ENCODE peak calls at places on chromosomes 11 and 22, in six cellular contexts. One of them, this sample, is unnamed.

GRCh38 chr11:130513132-130513531 is 64.7 kb downstream of the ADAMTS15 start:
- DNase-seq in WTC11: no peak
- DNase-seq in right lobe of liver: no peak
- DNase-seq in H9: no peak
- DNase-seq in AG09319: no peak
- DNase-seq in osteocyte: no peak
- DNase-seq in this sample: no peak

GRCh38 chr11:61552108-61552635 is 28.7 kb downstream of the SYT7 start:
- DNase-seq in AG09319: no peak
- DNase-seq in WTC11: no peak
- DNase-seq in right lobe of liver: no peak
- DNase-seq in osteocyte: no peak
- DNase-seq in H9: no peak
- DNase-seq in this sample: no peak

GRCh38 chr11:68690671-68691401 is 6.5 kb downstream of the GAL start:
- DNase-seq in WTC11: no peak
- DNase-seq in osteocyte: no peak
- DNase-seq in AG09319: no peak
- DNase-seq in right lobe of liver: no peak
- DNase-seq in H9: peak
- DNase-seq in this sample: peak

GRCh38 chr11:41449483-41450050 is 9.9 kb downstream of the LRRC4C start:
- DNase-seq in AG09319: no peak
- DNase-seq in H9: no peak
- DNase-seq in WTC11: no peak
- DNase-seq in osteocyte: no peak
- DNase-seq in right lobe of liver: no peak
- DNase-seq in this sample: no peak

GRCh38 chr22:46878549-46878948 is 116.1 kb downstream of the TBC1D22A start:
- DNase-seq in right lobe of liver: no peak
- DNase-seq in H9: no peak
- DNase-seq in osteocyte: no peak
- DNase-seq in WTC11: peak
- DNase-seq in AG09319: no peak
- DNase-seq in this sample: no peak

GRCh38 chr11:19978668-19979518 is 181.4 kb downstream of the DBX1 start:
- DNase-seq in WTC11: no peak
- DNase-seq in H9: no peak
- DNase-seq in AG09319: peak
- DNase-seq in right lobe of liver: no peak
- DNase-seq in osteocyte: no peak
- DNase-seq in this sample: peak

GRCh38 chr11:121890377-121890776 is 225.6 kb downstream of the BLID start:
- DNase-seq in AG09319: peak
- DNase-seq in osteocyte: no peak
- DNase-seq in WTC11: no peak
- DNase-seq in H9: no peak
- DNase-seq in right lobe of liver: no peak
- DNase-seq in this sample: peak

GRCh38 chr11:75858613-75859012 is 43.6 kb downstream of the UVRAG start:
- DNase-seq in osteocyte: no peak
- DNase-seq in right lobe of liver: no peak
- DNase-seq in WTC11: no peak
- DNase-seq in H9: no peak
- DNase-seq in AG09319: no peak
- DNase-seq in this sample: peak

GRCh38 chr22:23789638-23790037 is 2.9 kb downstream of the SMARCB1 start:
- DNase-seq in H9: no peak
- DNase-seq in osteocyte: no peak
- DNase-seq in right lobe of liver: no peak
- DNase-seq in AG09319: no peak
- DNase-seq in WTC11: no peak
- DNase-seq in this sample: no peak

GRCh38 chr11:79237676-79238075 is 203.2 kb downstream of the TENM4 start:
- DNase-seq in osteocyte: no peak
- DNase-seq in right lobe of liver: no peak
- DNase-seq in AG09319: peak
- DNase-seq in H9: no peak
- DNase-seq in WTC11: no peak
- DNase-seq in this sample: peak

GRCh38 chr11:61701298-61701993 is 21.3 kb downstream of the DAGLA start:
- DNase-seq in WTC11: peak
- DNase-seq in right lobe of liver: no peak
- DNase-seq in osteocyte: no peak
- DNase-seq in H9: peak
- DNase-seq in AG09319: no peak
- DNase-seq in this sample: peak

GRCh38 chr22:48091656-48092223 is 1329.3 kb downstream of the TBC1D22A start:
- DNase-seq in H9: no peak
- DNase-seq in right lobe of liver: peak
- DNase-seq in osteocyte: no peak
- DNase-seq in WTC11: no peak
- DNase-seq in AG09319: no peak
- DNase-seq in this sample: no peak

GRCh38 chr11:130085671-130086070 is 16.0 kb downstream of the APLP2 start:
- DNase-seq in H9: no peak
- DNase-seq in AG09319: no peak
- DNase-seq in WTC11: no peak
- DNase-seq in osteocyte: no peak
- DNase-seq in right lobe of liver: no peak
- DNase-seq in this sample: no peak

GRCh38 chr11:66619080-66619554 is 2.7 kb downstream of the RBM14 start:
- DNase-seq in osteocyte: no peak
- DNase-seq in right lobe of liver: no peak
- DNase-seq in WTC11: no peak
- DNase-seq in H9: no peak
- DNase-seq in AG09319: peak
- DNase-seq in this sample: peak

GRCh38 chr22:46511391-46512370 is 25.7 kb downstream of the CELSR1 start:
- DNase-seq in osteocyte: no peak
- DNase-seq in AG09319: no peak
- DNase-seq in right lobe of liver: no peak
- DNase-seq in WTC11: no peak
- DNase-seq in H9: no peak
- DNase-seq in this sample: no peak

GRCh38 chr11:35951659-35952058 is 7.8 kb downstream of the LDLRAD3 start:
- DNase-seq in AG09319: no peak
- DNase-seq in WTC11: no peak
- DNase-seq in right lobe of liver: no peak
- DNase-seq in H9: no peak
- DNase-seq in osteocyte: no peak
- DNase-seq in this sample: no peak

GRCh38 chr11:27875480-27876208 is 175.4 kb upstream of the BDNF start:
- DNase-seq in WTC11: no peak
- DNase-seq in H9: no peak
- DNase-seq in right lobe of liver: no peak
- DNase-seq in AG09319: no peak
- DNase-seq in osteocyte: no peak
- DNase-seq in this sample: peak

GRCh38 chr11:119084663-119085522 is at the start of gene HMBS:
- DNase-seq in WTC11: peak
- DNase-seq in H9: peak
- DNase-seq in AG09319: peak
- DNase-seq in right lobe of liver: peak
- DNase-seq in osteocyte: peak
- DNase-seq in this sample: peak

GRCh38 chr11:61542024-61542461 is 33.5 kb downstream of the LRRC10B start:
- DNase-seq in WTC11: no peak
- DNase-seq in H9: peak
- DNase-seq in right lobe of liver: no peak
- DNase-seq in AG09319: no peak
- DNase-seq in osteocyte: no peak
- DNase-seq in this sample: peak

GRCh38 chr11:587978-588380 is 11.7 kb downstream of the PHRF1 start:
- DNase-seq in H9: no peak
- DNase-seq in AG09319: no peak
- DNase-seq in WTC11: no peak
- DNase-seq in osteocyte: no peak
- DNase-seq in right lobe of liver: peak
- DNase-seq in this sample: peak

GRCh38 chr22:18070556-18071306 is 7.1 kb upstream of the PEX26 start:
- DNase-seq in AG09319: no peak
- DNase-seq in osteocyte: no peak
- DNase-seq in WTC11: no peak
- DNase-seq in H9: no peak
- DNase-seq in right lobe of liver: no peak
- DNase-seq in this sample: no peak
- TF ChIP-seq CTCF in AG09319: peak
- TF ChIP-seq CTCF in osteocyte: peak
- TF ChIP-seq CTCF in WTC11: peak
- TF ChIP-seq CTCF in H9: peak
- TF ChIP-seq CTCF in right lobe of liver: no peak
- TF ChIP-seq CTCF in this sample: peak

GRCh38 chr11:88098289-88098688 is 77.0 kb downstream of the RAB38 start:
- DNase-seq in H9: no peak
- DNase-seq in AG09319: no peak
- DNase-seq in right lobe of liver: no peak
- DNase-seq in WTC11: no peak
- DNase-seq in osteocyte: no peak
- DNase-seq in this sample: peak
- TF ChIP-seq CTCF in H9: no peak
- TF ChIP-seq CTCF in AG09319: no peak
- TF ChIP-seq CTCF in right lobe of liver: no peak
- TF ChIP-seq CTCF in WTC11: no peak
- TF ChIP-seq CTCF in osteocyte: no peak
- TF ChIP-seq CTCF in this sample: no peak

GRCh38 chr22:31082606-31083376 is 1.7 kb downstream of the SMTN start:
- DNase-seq in WTC11: peak
- DNase-seq in right lobe of liver: no peak
- DNase-seq in AG09319: peak
- DNase-seq in osteocyte: no peak
- DNase-seq in H9: peak
- DNase-seq in this sample: peak
- TF ChIP-seq CTCF in WTC11: peak
- TF ChIP-seq CTCF in right lobe of liver: peak
- TF ChIP-seq CTCF in AG09319: peak
- TF ChIP-seq CTCF in osteocyte: peak
- TF ChIP-seq CTCF in H9: peak
- TF ChIP-seq CTCF in this sample: peak

DNA sequence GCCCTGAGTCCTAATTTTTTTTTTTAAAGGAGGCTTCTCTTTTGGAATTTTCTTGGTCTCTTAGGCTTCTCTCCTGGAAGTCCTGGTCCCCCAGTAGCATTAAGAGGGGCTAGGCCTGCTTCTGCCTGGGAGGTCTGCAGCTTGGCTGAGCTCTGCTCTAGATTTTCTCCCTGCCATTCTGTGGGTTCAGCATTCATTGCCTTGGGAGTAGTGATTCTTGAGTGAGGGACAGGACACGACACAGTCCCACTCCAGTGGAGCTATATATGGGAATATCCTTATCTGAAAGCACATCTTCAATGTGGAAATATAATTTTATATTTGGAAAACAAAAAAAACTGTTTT is 3.7 kb downstream of the IGSF22 start:
- DNase-seq in right lobe of liver: no peak
- DNase-seq in osteocyte: no peak
- DNase-seq in WTC11: no peak
- DNase-seq in AG09319: no peak
- DNase-seq in H9: no peak
- DNase-seq in this sample: no peak
- TF ChIP-seq CTCF in right lobe of liver: no peak
- TF ChIP-seq CTCF in osteocyte: no peak
- TF ChIP-seq CTCF in WTC11: no peak
- TF ChIP-seq CTCF in AG09319: no peak
- TF ChIP-seq CTCF in H9: no peak
- TF ChIP-seq CTCF in this sample: no peak

GRCh38 chr11:58902881-58903280 is 36.4 kb upstream of the GLYATL1 start:
- DNase-seq in right lobe of liver: no peak
- DNase-seq in osteocyte: no peak
- DNase-seq in H9: no peak
- DNase-seq in WTC11: no peak
- DNase-seq in AG09319: no peak
- DNase-seq in this sample: no peak

GRCh38 chr11:58905141-58905715 is 34.1 kb upstream of the GLYATL1 start:
- DNase-seq in H9: peak
- DNase-seq in AG09319: no peak
- DNase-seq in WTC11: peak
- DNase-seq in right lobe of liver: no peak
- DNase-seq in osteocyte: no peak
- DNase-seq in this sample: peak

GRCh38 chr11:58900479-58901420 is 38.5 kb upstream of the GLYATL1 start:
- DNase-seq in AG09319: peak
- DNase-seq in osteocyte: no peak
- DNase-seq in WTC11: peak
- DNase-seq in H9: peak
- DNase-seq in right lobe of liver: peak
- DNase-seq in this sample: peak

GRCh38 chr11:58907780-58908179 is 31.5 kb upstream of the GLYATL1 start:
- DNase-seq in WTC11: no peak
- DNase-seq in H9: no peak
- DNase-seq in osteocyte: no peak
- DNase-seq in right lobe of liver: no peak
- DNase-seq in AG09319: no peak
- DNase-seq in this sample: no peak

GRCh38 chr11:58905716-58906547 is 33.4 kb upstream of the GLYATL1 start:
- DNase-seq in H9: peak
- DNase-seq in osteocyte: peak
- DNase-seq in AG09319: peak
- DNase-seq in WTC11: peak
- DNase-seq in right lobe of liver: peak
- DNase-seq in this sample: peak
- TF ChIP-seq CTCF in H9: peak
- TF ChIP-seq CTCF in osteocyte: peak
- TF ChIP-seq CTCF in AG09319: peak
- TF ChIP-seq CTCF in WTC11: no peak
- TF ChIP-seq CTCF in right lobe of liver: no peak
- TF ChIP-seq CTCF in this sample: peak

GRCh38 chr11:13970986-13971385 is 8.5 kb downstream of the SPON1 start:
- DNase-seq in WTC11: peak
- DNase-seq in right lobe of liver: no peak
- DNase-seq in H9: peak
- DNase-seq in osteocyte: no peak
- DNase-seq in AG09319: no peak
- DNase-seq in this sample: no peak
- TF ChIP-seq CTCF in WTC11: no peak
- TF ChIP-seq CTCF in right lobe of liver: peak
- TF ChIP-seq CTCF in H9: peak
- TF ChIP-seq CTCF in osteocyte: no peak
- TF ChIP-seq CTCF in AG09319: peak
- TF ChIP-seq CTCF in this sample: no peak

DNA sequence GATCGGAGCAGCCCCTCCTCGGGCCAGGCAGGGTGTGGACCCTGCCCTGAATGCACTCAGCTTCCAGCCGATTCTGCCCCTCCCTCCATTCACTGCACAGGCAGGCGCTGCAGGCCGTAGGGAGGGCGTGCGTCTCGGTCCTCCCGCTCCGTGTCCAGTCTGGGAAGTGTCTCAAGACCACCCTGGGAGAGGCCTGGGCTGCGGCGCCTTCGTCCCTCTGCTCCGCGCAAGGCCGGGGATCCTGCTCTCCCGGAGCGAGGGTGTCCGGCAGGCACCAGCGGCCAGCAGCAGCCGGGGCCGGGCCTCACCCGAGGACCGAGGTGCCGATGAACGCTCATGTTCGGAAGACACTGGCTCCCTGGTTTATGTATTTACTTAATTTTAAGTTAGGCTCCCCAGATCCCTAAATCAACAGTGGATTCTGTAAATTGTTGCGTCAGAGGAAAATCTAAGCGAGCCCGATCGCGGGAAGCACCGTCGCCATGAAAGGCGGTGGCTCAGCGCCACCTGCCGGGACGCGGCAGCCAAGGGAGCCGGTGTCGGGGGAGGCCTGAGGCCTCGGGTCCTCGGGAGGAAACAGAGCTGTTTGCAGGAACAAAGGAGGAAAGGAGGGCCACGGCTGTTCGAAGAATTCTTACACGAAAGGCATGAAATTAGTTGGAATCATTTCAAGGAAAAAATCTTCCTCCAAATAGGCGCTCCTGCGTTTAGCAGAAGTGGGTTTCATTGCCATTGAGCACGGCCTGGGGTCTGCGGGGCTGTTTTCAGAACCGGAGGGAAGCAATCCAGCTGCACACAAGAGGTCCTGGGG is 195.3 kb downstream of the BRD1 start:
- DNase-seq in H9: peak
- DNase-seq in right lobe of liver: peak
- DNase-seq in osteocyte: no peak
- DNase-seq in WTC11: peak
- DNase-seq in AG09319: no peak
- DNase-seq in this sample: peak
- TF ChIP-seq CTCF in H9: peak
- TF ChIP-seq CTCF in right lobe of liver: peak
- TF ChIP-seq CTCF in osteocyte: peak
- TF ChIP-seq CTCF in WTC11: peak
- TF ChIP-seq CTCF in AG09319: peak
- TF ChIP-seq CTCF in this sample: peak